ENCODE peak calls at places on chromosomes 13 and 19, in seven cellular contexts. Y is AG10803; P is heart left ventricle; C is T1000; G is CD8-positive, alpha-beta T cell; X is effector memory CD4-positive, alpha-beta T cell; R is glutamatergic neuron. D is an unnamed sample.

GRCh38 chr19:52601025-52601973 is 31.2 kb downstream of the ZNF701 start:
- DNase-seq in Y (peak), P (peak), C (peak), G (peak), X (peak), R (peak), D (peak)

GRCh38 chr13:109787135-109787954 is 962 bp upstream of the IRS2 start:
- DNase-seq in Y (peak), P (peak), C (peak), G (peak), X (no peak), R (peak), D (peak)

GRCh38 chr13:31046711-31047279 is 114.3 kb downstream of the TEX26 start:
- DNase-seq in Y (no peak), P (no peak), C (no peak), G (no peak), X (no peak), R (peak), D (no peak)

GRCh38 chr19:33197591-33198000 is 3.5 kb downstream of the LRP3 start:
- DNase-seq in Y (no peak), P (no peak), C (no peak), G (no peak), X (no peak), R (no peak), D (no peak)

GRCh38 chr13:88932950-88933349 is 1261.8 kb downstream of the SLITRK5 start:
- DNase-seq in Y (no peak), P (no peak), C (no peak), G (no peak), X (no peak), R (no peak), D (no peak)

GRCh38 chr19:40314646-40315045 is 29.5 kb upstream of the AKT2 start:
- DNase-seq in Y (no peak), P (no peak), C (no peak), G (no peak), X (no peak), R (no peak), D (no peak)

GRCh38 chr19:45591004-45591637 is 6.5 kb upstream of the OPA3 start:
- DNase-seq in Y (no peak), P (no peak), C (no peak), G (peak), X (no peak), R (peak), D (no peak)

GRCh38 chr19:16445238-16446107 is 26.3 kb downstream of the EPS15L1 start:
- DNase-seq in Y (peak), P (no peak), C (no peak), G (no peak), X (no peak), R (no peak), D (no peak)

GRCh38 chr19:14450168-14450874 is 17.2 kb downstream of the PKN1 start:
- DNase-seq in Y (no peak), P (no peak), C (peak), G (peak), X (peak), R (peak), D (peak)

GRCh38 chr13:95258619-95259194 is 42.5 kb downstream of the ABCC4 start:
- DNase-seq in Y (peak), P (no peak), C (no peak), G (no peak), X (no peak), R (no peak), D (no peak)

GRCh38 chr19:10478476-10478875 is 24.7 kb downstream of the KEAP1 start:
- DNase-seq in Y (peak), P (no peak), C (no peak), G (no peak), X (no peak), R (no peak), D (no peak)

GRCh38 chr13:23175920-23176319 is 4.9 kb upstream of the SGCG start:
- DNase-seq in Y (no peak), P (no peak), C (no peak), G (no peak), X (no peak), R (no peak), D (no peak)

GRCh38 chr13:99237981-99238662 is 20.1 kb downstream of the GPR18 start:
- DNase-seq in Y (no peak), P (no peak), C (no peak), G (no peak), X (no peak), R (no peak), D (peak)

GRCh38 chr13:76023644-76024043 is 387.5 kb downstream of the LMO7 start:
- DNase-seq in Y (peak), P (no peak), C (no peak), G (no peak), X (no peak), R (no peak), D (no peak)

GRCh38 chr13:29733069-29733700 is 117.2 kb downstream of the UBL3 start:
- DNase-seq in Y (no peak), P (no peak), C (peak), G (no peak), X (no peak), R (no peak), D (no peak)

GRCh38 chr19:4801085-4801619 is 9.6 kb downstream of the FEM1A start:
- DNase-seq in Y (no peak), P (no peak), C (no peak), G (no peak), X (no peak), R (no peak), D (no peak)

GRCh38 chr13:30898721-30899188 is 7.3 kb upstream of the MEDAG start:
- DNase-seq in Y (peak), P (peak), C (no peak), G (no peak), X (no peak), R (no peak), D (no peak)

GRCh38 chr19:45187421-45188100 is 9.0 kb downstream of the BLOC1S3 start:
- DNase-seq in Y (no peak), P (no peak), C (no peak), G (peak), X (no peak), R (no peak), D (peak)

GRCh38 chr13:77040076-77040475 is 13.1 kb upstream of the FBXL3 start:
- DNase-seq in Y (no peak), P (no peak), C (no peak), G (no peak), X (no peak), R (no peak), D (no peak)

GRCh38 chr19:13838071-13838942 is 38.6 kb upstream of the NANOS3 start:
- DNase-seq in Y (no peak), P (no peak), C (no peak), G (peak), X (no peak), R (no peak), D (no peak)

GRCh38 chr13:41156611-41157010 is 24.0 kb upstream of the KBTBD6 start:
- DNase-seq in Y (no peak), P (no peak), C (no peak), G (no peak), X (no peak), R (no peak), D (no peak)

GRCh38 chr19:11422163-11423068 is 3.3 kb upstream of the RGL3 start:
- DNase-seq in Y (peak), P (peak), C (peak), G (peak), X (peak), R (peak), D (peak)

GRCh38 chr19:42277821-42278809 is 9.1 kb downstream of the CIC start:
- DNase-seq in Y (peak), P (no peak), C (peak), G (no peak), X (no peak), R (no peak), D (no peak)

GRCh38 chr13:41465215-41465907 is 8.0 kb downstream of the RGCC start:
- DNase-seq in Y (peak), P (peak), C (peak), G (peak), X (peak), R (no peak), D (peak)

GRCh38 chr13:41668130-41668757 is 210.9 kb downstream of the RGCC start:
- DNase-seq in Y (peak), P (peak), C (no peak), G (peak), X (no peak), R (no peak), D (peak)

GRCh38 chr19:51006406-51006805 is 5.0 kb upstream of the KLK8 start:
- DNase-seq in Y (no peak), P (no peak), C (no peak), G (no peak), X (no peak), R (no peak), D (no peak)

GRCh38 chr19:36771275-36772231 is 1.1 kb downstream of the ZNF850 start:
- DNase-seq in Y (peak), P (peak), C (peak), G (no peak), X (no peak), R (no peak), D (no peak)

GRCh38 chr19:5933391-5933998 is 19.4 kb downstream of the CAPS start:
- DNase-seq in Y (no peak), P (no peak), C (no peak), G (no peak), X (no peak), R (no peak), D (no peak)

GRCh38 chr13:86907116-86907515 is 764.1 kb upstream of the SLITRK5 start:
- DNase-seq in Y (no peak), P (no peak), C (no peak), G (no peak), X (no peak), R (no peak), D (no peak)

D was measured in CD4-positive, CD25-positive, alpha-beta regulatory T cell.